ENCODE peak calls at places on chromosomes 2 and 18, in four cellular contexts. One of them, this sample, is unnamed.

GRCh38 chr2:216292886-216293291 is 79.4 kb downstream of the MARCHF4 start:
- DNase-seq in iris pigment epithelial cell: no peak
- DNase-seq in Peyer's patch: no peak
- DNase-seq in PC-3: no peak
- DNase-seq in this sample: no peak

GRCh38 chr2:145736901-145737300 is 1217.0 kb upstream of the ZEB2 start:
- DNase-seq in iris pigment epithelial cell: peak; percentile 82
- DNase-seq in Peyer's patch: no peak
- DNase-seq in PC-3: peak; percentile 47
- DNase-seq in this sample: no peak

GRCh38 chr2:112623913-112624777 is 21.6 kb upstream of the SLC20A1 start:
- DNase-seq in iris pigment epithelial cell: peak; percentile 84
- DNase-seq in Peyer's patch: peak; percentile 39
- DNase-seq in PC-3: peak; percentile 94
- DNase-seq in this sample: no peak

GRCh38 chr2:218244665-218245064 is 16.1 kb upstream of the GPBAR1 start:
- DNase-seq in iris pigment epithelial cell: no peak
- DNase-seq in Peyer's patch: no peak
- DNase-seq in PC-3: no peak
- DNase-seq in this sample: no peak

GRCh38 chr2:73020657-73021370 is 50.7 kb downstream of the SFXN5 start:
- DNase-seq in iris pigment epithelial cell: peak; percentile 87
- DNase-seq in Peyer's patch: no peak
- DNase-seq in PC-3: peak; percentile 47
- DNase-seq in this sample: no peak

GRCh38 chr2:212328712-212329496 is 209.7 kb downstream of the ERBB4 start:
- DNase-seq in iris pigment epithelial cell: no peak
- DNase-seq in Peyer's patch: no peak
- DNase-seq in PC-3: no peak
- DNase-seq in this sample: no peak

GRCh38 chr2:238465487-238466241 is 38.9 kb downstream of the ASB1 start:
- DNase-seq in iris pigment epithelial cell: no peak
- DNase-seq in Peyer's patch: no peak
- DNase-seq in PC-3: no peak
- DNase-seq in this sample: no peak

GRCh38 chr2:146544701-146545100 is 1300.1 kb upstream of the ACVR2A start:
- DNase-seq in iris pigment epithelial cell: no peak
- DNase-seq in Peyer's patch: no peak
- DNase-seq in PC-3: no peak
- DNase-seq in this sample: no peak

GRCh38 chr2:190169221-190170072 is 106.9 kb upstream of the MSTN start:
- DNase-seq in iris pigment epithelial cell: no peak
- DNase-seq in Peyer's patch: no peak
- DNase-seq in PC-3: no peak
- DNase-seq in this sample: no peak

GRCh38 chr2:137672961-137673552 is 291.2 kb upstream of the HNMT start:
- DNase-seq in iris pigment epithelial cell: no peak
- DNase-seq in Peyer's patch: no peak
- DNase-seq in PC-3: no peak
- DNase-seq in this sample: no peak

GRCh38 chr2:160109939-160110673 is 47.7 kb upstream of the PLA2R1 start:
- DNase-seq in iris pigment epithelial cell: peak; percentile 80
- DNase-seq in Peyer's patch: no peak
- DNase-seq in PC-3: peak; percentile 86
- DNase-seq in this sample: peak; percentile 82

GRCh38 chr2:69490486-69490885 is 53.3 kb upstream of the NFU1 start:
- DNase-seq in iris pigment epithelial cell: no peak
- DNase-seq in Peyer's patch: no peak
- DNase-seq in PC-3: no peak
- DNase-seq in this sample: no peak

GRCh38 chr2:237324446-237325236 is 89.3 kb downstream of the COL6A3 start:
- DNase-seq in iris pigment epithelial cell: peak; percentile 81
- DNase-seq in Peyer's patch: no peak
- DNase-seq in PC-3: no peak
- DNase-seq in this sample: no peak

GRCh38 chr2:211860224-211860623 is 678.4 kb downstream of the ERBB4 start:
- DNase-seq in iris pigment epithelial cell: no peak
- DNase-seq in Peyer's patch: no peak
- DNase-seq in PC-3: peak; percentile 30
- DNase-seq in this sample: peak; percentile 86

GRCh38 chr2:190882831-190883582 is 2.4 kb downstream of the GLS start:
- DNase-seq in iris pigment epithelial cell: no peak
- DNase-seq in Peyer's patch: no peak
- DNase-seq in PC-3: peak; percentile 35
- DNase-seq in this sample: no peak

GRCh38 chr2:86045541-86045940 is 60.1 kb downstream of the POLR1A start:
- DNase-seq in iris pigment epithelial cell: no peak
- DNase-seq in Peyer's patch: no peak
- DNase-seq in PC-3: no peak
- DNase-seq in this sample: no peak

GRCh38 chr2:152546230-152546837 is 170.9 kb downstream of the PRPF40A start:
- DNase-seq in iris pigment epithelial cell: peak; percentile 36
- DNase-seq in Peyer's patch: no peak
- DNase-seq in PC-3: no peak
- DNase-seq in this sample: no peak

GRCh38 chr18:12253517-12254136 is 534 bp upstream of the CIDEA start:
- DNase-seq in iris pigment epithelial cell: no peak
- DNase-seq in Peyer's patch: no peak
- DNase-seq in PC-3: no peak
- DNase-seq in this sample: no peak

GRCh38 chr2:196544906-196545433 is 94.5 kb upstream of the CCDC150 start:
- DNase-seq in iris pigment epithelial cell: no peak
- DNase-seq in Peyer's patch: no peak
- DNase-seq in PC-3: no peak
- DNase-seq in this sample: no peak

GRCh38 chr2:64186698-64187605 is 42.7 kb upstream of the PELI1 start:
- DNase-seq in iris pigment epithelial cell: peak; percentile 73
- DNase-seq in Peyer's patch: no peak
- DNase-seq in PC-3: no peak
- DNase-seq in this sample: no peak

GRCh38 chr2:121903037-121903689 is 147.7 kb downstream of the TSN start:
- DNase-seq in iris pigment epithelial cell: no peak
- DNase-seq in Peyer's patch: no peak
- DNase-seq in PC-3: no peak
- DNase-seq in this sample: no peak

GRCh38 chr2:200310545-200310971 is 4.1 kb downstream of the SPATS2L start:
- DNase-seq in iris pigment epithelial cell: peak; percentile 84
- DNase-seq in Peyer's patch: no peak
- DNase-seq in PC-3: peak; percentile 59
- DNase-seq in this sample: no peak

GRCh38 chr18:74520096-74520833 is 14.0 kb upstream of the CNDP1 start:
- DNase-seq in iris pigment epithelial cell: no peak
- DNase-seq in Peyer's patch: no peak
- DNase-seq in PC-3: no peak
- DNase-seq in this sample: no peak

GRCh38 chr2:238955648-238956531 is 108.0 kb downstream of the TWIST2 start:
- DNase-seq in iris pigment epithelial cell: peak; percentile 31
- DNase-seq in Peyer's patch: no peak
- DNase-seq in PC-3: peak; percentile 40
- DNase-seq in this sample: no peak

GRCh38 chr18:78319264-78319663 is 660.4 kb upstream of the SALL3 start:
- DNase-seq in iris pigment epithelial cell: no peak
- DNase-seq in Peyer's patch: no peak
- DNase-seq in PC-3: no peak
- DNase-seq in this sample: no peak

GRCh38 chr18:62555135-62555534 is 32.3 kb downstream of the ZCCHC2 start:
- DNase-seq in iris pigment epithelial cell: peak; percentile 53
- DNase-seq in Peyer's patch: no peak
- DNase-seq in PC-3: peak; percentile 96
- DNase-seq in this sample: no peak